ENCODE peak calls at places on chromosomes 3 and 15, in seven cellular contexts. Z is GM23338; M is HL-60; O is Panc1; C is endodermal cell; Y is pancreas; L is CD8-positive, alpha-beta T cell. F is an unnamed sample.

GRCh38 chr15:57554063-57554820 is 37.5 kb upstream of the MYZAP start:
- DNase-seq in M (no peak), C (peak; percentile 62), Z (no peak), O (no peak), L (no peak), Y (no peak), F (no peak)

GRCh38 chr3:97830627-97831026 is 8.8 kb downstream of the CRYBG3 start:
- DNase-seq in L (no peak), Z (no peak), Y (no peak), C (no peak), O (no peak), M (no peak), F (no peak)

GRCh38 chr15:72782993-72783562 is 480 bp downstream of the ADPGK start:
- DNase-seq in Y (no peak), O (no peak), M (peak; percentile 77), Z (peak; percentile 43), L (peak; percentile 25), C (peak; percentile 80), F (peak; percentile 80)

GRCh38 chr15:67177750-67178149 is 76.7 kb downstream of the AAGAB start:
- DNase-seq in Y (no peak), M (no peak), C (no peak), O (no peak), L (no peak), Z (no peak), F (no peak)

GRCh38 chr3:120894285-120894684 is 13.7 kb upstream of the STXBP5L start:
- DNase-seq in Y (no peak), C (no peak), M (no peak), O (no peak), L (no peak), Z (no peak), F (no peak)

GRCh38 chr3:51704511-51704950 is 2.3 kb upstream of the GRM2 start:
- DNase-seq in C (no peak), Z (no peak), O (no peak), Y (peak; percentile 6), M (no peak), L (no peak), F (no peak)

GRCh38 chr3:47781326-47781684 is 388 bp downstream of the SMARCC1 start:
- DNase-seq in M (peak; percentile 61), O (no peak), Y (peak; percentile 78), C (peak; percentile 78), Z (peak; percentile 70), L (peak; percentile 64), F (peak; percentile 38)

GRCh38 chr3:3800076-3800448 is 831 bp downstream of the LRRN1 start:
- DNase-seq in C (peak; percentile 76), Y (peak; percentile 31), Z (peak; percentile 22), M (no peak), L (peak; percentile 6), O (no peak), F (no peak)

GRCh38 chr15:32849769-32850668 is 132.2 kb downstream of the GREM1 start:
- DNase-seq in O (no peak), Z (no peak), Y (no peak), M (peak; percentile 58), L (no peak), C (no peak), F (no peak)

GRCh38 chr15:75714195-75714594 is 1.5 kb upstream of the CSPG4 start:
- DNase-seq in Z (no peak), O (no peak), Y (no peak), M (no peak), L (no peak), C (no peak), F (no peak)

GRCh38 chr3:155271343-155271613 is 22.2 kb downstream of the STRIT1 start:
- DNase-seq in L (no peak), C (no peak), Z (no peak), Y (no peak), O (no peak), M (no peak), F (no peak)
- H3K4me3 ChIP-seq in L (no peak overlapping the region), C (no peak overlapping the region), Z (no peak overlapping the region), Y (no peak overlapping the region), O (no peak overlapping the region), M (no peak overlapping the region), F (no peak overlapping the region)

GRCh38 chr3:139238281-139239030 is 105.4 kb upstream of the MRPS22 start:
- DNase-seq in Y (no peak), M (no peak), O (no peak), Z (peak; percentile 11), L (no peak), C (no peak), F (no peak)

GRCh38 chr3:139236336-139236735 is 107.5 kb upstream of the MRPS22 start:
- DNase-seq in M (no peak), C (no peak), Y (no peak), Z (no peak), O (no peak), L (no peak), F (no peak)

DNA sequence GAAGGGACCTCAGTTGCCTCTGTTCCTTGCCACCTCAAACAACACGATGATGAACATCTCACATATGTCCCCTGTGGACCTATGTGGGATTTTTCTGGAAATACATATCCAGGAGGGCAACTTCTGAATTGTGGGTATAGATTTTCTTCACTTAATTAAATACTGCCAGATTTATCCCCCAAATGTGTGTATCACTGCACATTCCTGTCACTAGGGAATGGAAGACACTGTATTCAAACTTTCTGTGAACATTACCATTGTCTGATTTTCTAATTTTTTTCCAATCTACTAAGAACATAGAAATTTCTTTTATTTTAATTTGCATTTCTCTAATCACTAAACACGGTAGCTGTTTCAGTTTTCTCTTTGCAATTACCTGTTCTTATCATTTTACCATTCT is 102.0 kb upstream of the MRPS22 start:
- DNase-seq in M (no peak), Z (no peak), C (no peak), Y (no peak), L (no peak), O (no peak), F (no peak)
- TF ChIP-seq CTCF in M (no peak), Z (no peak), C (peak; percentile 64), Y (no peak), L (no peak), O (peak; percentile 16), F (no peak)

DNA sequence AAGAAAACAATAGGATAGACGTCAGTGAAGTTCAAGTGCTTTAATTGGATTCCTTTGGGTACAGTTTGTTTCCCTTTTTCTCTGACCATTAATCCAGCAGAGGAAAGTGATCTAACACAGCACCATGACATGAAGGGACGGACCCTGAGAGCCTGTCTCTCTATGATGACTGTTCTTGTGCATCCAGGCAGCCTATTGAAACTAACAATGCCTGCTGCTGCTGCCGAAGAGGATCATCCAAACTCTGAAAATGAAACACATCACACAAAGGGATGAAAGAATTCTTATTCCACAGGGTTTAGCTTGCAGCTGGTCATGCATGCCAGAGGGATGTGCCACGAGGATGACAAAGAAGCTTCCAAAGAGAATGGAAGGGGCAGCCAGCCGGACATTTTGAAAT is 75.5 kb downstream of the ZBTB20 start:
- DNase-seq in M (no peak), Z (no peak), O (no peak), C (no peak), Y (no peak), L (no peak), F (no peak)
- H3K4me3 ChIP-seq in M (no peak overlapping the region), Z (no peak overlapping the region), O (no peak overlapping the region), C (no peak overlapping the region), Y (no peak overlapping the region), L (no peak overlapping the region), F (no peak overlapping the region)

DNA sequence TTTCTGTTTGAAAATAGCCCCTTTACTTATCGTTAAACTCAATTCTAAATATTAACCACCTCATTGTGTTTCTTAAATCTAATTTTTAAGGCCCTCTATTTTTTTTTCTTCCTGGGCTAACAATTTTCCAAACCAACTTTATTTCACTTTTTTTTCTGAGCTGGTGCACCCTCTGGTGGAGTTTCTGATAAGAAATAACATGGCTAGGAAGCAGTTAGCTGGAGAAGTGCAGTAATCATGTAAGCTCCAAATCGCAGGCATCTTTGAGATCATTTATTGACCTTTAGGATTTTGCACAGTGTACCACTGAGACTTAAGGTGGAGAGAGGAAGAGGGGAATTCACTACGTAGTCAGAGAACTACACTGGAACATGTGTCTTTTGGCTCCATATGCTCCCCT is 6.4 kb downstream of the TMEM207 start:
- DNase-seq in L (no peak), O (no peak), C (no peak), Z (peak; percentile 33), Y (no peak), M (peak; percentile 27), F (no peak)
- TF ChIP-seq CTCF in L (no peak), O (peak; percentile 58), C (peak; percentile 70), Z (peak; percentile 52), Y (no peak), M (no peak), F (no peak)

GRCh38 chr3:179430277-179430870 is 20.9 kb downstream of the GNB4 start:
- DNase-seq in O (no peak), M (no peak), L (no peak), C (no peak), Y (no peak), Z (no peak), F (no peak)
- H3K4me3 ChIP-seq in O (no peak overlapping the region), M (no peak overlapping the region), L (no peak overlapping the region), C (no peak overlapping the region), Y (no peak overlapping the region), Z (no peak overlapping the region), F (no peak overlapping the region)

DNA sequence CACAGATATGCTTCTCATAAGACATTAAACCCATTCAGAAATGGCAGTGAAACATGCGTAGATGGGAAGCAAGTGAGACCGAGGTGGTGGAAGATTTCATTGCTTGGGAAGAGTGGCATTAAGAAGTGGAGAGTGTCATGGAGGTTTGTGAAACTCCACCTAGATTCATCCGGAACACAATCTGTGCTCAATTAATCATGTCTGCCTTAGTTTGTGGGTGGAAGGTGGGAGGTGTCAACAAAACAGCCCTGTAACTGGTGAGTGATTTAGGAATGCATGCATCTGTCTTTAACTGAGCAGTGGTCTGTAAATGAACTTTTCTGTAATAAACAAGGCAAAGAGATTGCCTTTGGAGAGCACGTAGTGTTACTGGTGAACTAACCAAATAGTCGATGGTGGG is 113.7 kb downstream of the WNT5A start:
- DNase-seq in C (no peak), Y (no peak), O (no peak), L (no peak), Z (no peak), M (no peak), F (no peak)
- TF ChIP-seq CTCF in C (no peak), Y (no peak), O (no peak), L (no peak), Z (no peak), M (no peak), F (no peak)

GRCh38 chr3:184275961-184276910 is at the start of gene ECE2:
- DNase-seq in O (no peak), M (no peak), C (no peak), L (no peak), Y (peak; percentile 70), Z (no peak), F (no peak)
- H3K4me3 ChIP-seq in O (no peak within 1 kb of the TSS), M (no peak within 1 kb of the TSS), C (no peak within 1 kb of the TSS), L (no peak within 1 kb of the TSS), Y (peak within 1 kb of the TSS; percentile 37), Z (peak within 1 kb of the TSS; percentile 61), F (no peak within 1 kb of the TSS)

DNA sequence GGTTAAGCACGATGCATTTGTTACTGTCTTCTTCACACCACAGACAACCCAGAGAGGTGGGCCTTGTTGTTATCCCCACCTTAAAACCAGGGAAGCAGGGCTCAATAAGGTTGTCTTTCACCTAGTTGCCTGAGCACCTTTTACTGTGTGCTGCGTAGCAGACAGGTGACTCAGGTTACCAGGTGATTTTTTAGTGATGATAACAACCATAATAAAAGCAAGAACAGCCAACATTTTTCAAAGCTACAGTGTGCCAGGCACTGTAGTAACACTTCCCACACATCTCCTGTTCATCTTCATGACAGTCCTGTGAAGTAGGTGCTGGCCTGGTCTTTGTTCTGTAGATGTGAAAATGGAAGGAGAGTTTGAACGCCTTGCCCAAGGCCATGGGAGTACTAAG is 132.2 kb downstream of the SLC25A26 start:
- DNase-seq in O (no peak), C (no peak), M (no peak), Y (no peak), Z (no peak), L (no peak), F (no peak)
- TF ChIP-seq CTCF in O (no peak), C (no peak), M (no peak), Y (no peak), Z (no peak), L (no peak), F (no peak)

GRCh38 chr3:40723078-40723660 is 198.4 kb downstream of the ZNF621 start:
- DNase-seq in C (no peak), L (no peak), Y (no peak), M (no peak), Z (no peak), O (no peak), F (no peak)
- H3K4me3 ChIP-seq in C (no peak overlapping the region), L (no peak overlapping the region), Y (no peak overlapping the region), M (no peak overlapping the region), Z (no peak overlapping the region), O (no peak overlapping the region), F (no peak overlapping the region)

F was measured in GM12864.